ENCODE peak calls at places on chromosomes 4 and X, in ten cellular contexts. X, R, C, N, U, W, F, O, D and Z are unnamed samples.

GRCh38 chr4:83074086-83074704 is 39.2 kb downstream of the COPS4 start:
- DNase-seq in X (peak; percentile 79), R (peak; percentile 64), C (no peak), N (no peak), U (peak; percentile 65), W (peak; percentile 10), F (peak; percentile 70), O (peak; percentile 80), D (peak; percentile 37), Z (peak; percentile 49)

GRCh38 chrX:115679460-115679859 is 118.5 kb downstream of the PLS3 start:
- DNase-seq in X (no peak), R (no peak), C (no peak), N (no peak), U (peak; percentile 24), W (no peak), F (no peak), O (peak; percentile 18), D (peak; percentile 1), Z (no peak)

GRCh38 chr4:169603312-169603711 is 9.1 kb downstream of the NEK1 start:
- DNase-seq in X (no peak), R (no peak), C (no peak), N (no peak), U (no peak), W (no peak), F (no peak), O (no peak), D (no peak), Z (no peak)

GRCh38 chr4:109890076-109890475 is 22.6 kb upstream of the EGF start:
- DNase-seq in X (no peak), R (no peak), C (no peak), N (no peak), U (no peak), W (no peak), F (no peak), O (no peak), D (no peak), Z (no peak)

GRCh38 chr4:176360446-176360845 is 40.7 kb downstream of the SPCS3 start:
- DNase-seq in X (no peak), R (no peak), C (no peak), N (no peak), U (no peak), W (no peak), F (no peak), O (no peak), D (no peak), Z (no peak)

GRCh38 chr4:80197601-80198444 is 520 bp downstream of the PRDM8 start:
- DNase-seq in X (no peak), R (no peak), C (no peak), N (no peak), U (peak; percentile 52), W (no peak), F (no peak), O (no peak), D (peak; percentile 15), Z (no peak)

GRCh38 chrX:110222497-110223257 is 95.2 kb downstream of the AMMECR1 start:
- DNase-seq in X (no peak), R (no peak), C (no peak), N (no peak), U (no peak), W (no peak), F (no peak), O (no peak), D (no peak), Z (no peak)

GRCh38 chrX:41868392-41868977 is 54.9 kb downstream of the CASK start:
- DNase-seq in X (no peak), R (no peak), C (no peak), N (no peak), U (no peak), W (no peak), F (no peak), O (no peak), D (no peak), Z (no peak)

GRCh38 chrX:119688856-119689455 is 4.0 kb downstream of the SEPTIN6 start:
- DNase-seq in X (no peak), R (no peak), C (no peak), N (no peak), U (no peak), W (no peak), F (peak; percentile 64), O (no peak), D (no peak), Z (no peak)

GRCh38 chrX:21926116-21926515 is 14.4 kb upstream of the SMS start:
- DNase-seq in X (no peak), R (no peak), C (no peak), N (no peak), U (no peak), W (no peak), F (no peak), O (no peak), D (no peak), Z (no peak)

GRCh38 chr4:54709281-54709854 is 51.6 kb downstream of the KIT start:
- DNase-seq in X (no peak), R (no peak), C (no peak), N (no peak), U (no peak), W (no peak), F (no peak), O (no peak), D (no peak), Z (no peak)